ENCODE peak calls at places on chromosomes 1 and 21, in seven cellular contexts. K is H9, F is mesendoderm, J is neuronal stem cell, Y is H1, Z is mesenchymal stem cell, M is trophoblast cell. G is an unnamed sample.
A peak's percentile ranks its signal among the peaks of the same experiment; 100 is the strongest.

GRCh38 chr1:155287987-155288543 is 10.8 kb downstream of the HCN3 start:
- DNase-seq in Y (no peak), M (no peak), F (no peak), J (no peak), Z (no peak), K (no peak), G (no peak)

GRCh38 chr21:36429672-36430546 is 44.7 kb downstream of the CHAF1B start:
- DNase-seq in K (peak; percentile 75), F (peak; percentile 95), Y (peak; percentile 54), J (peak; percentile 56), M (peak; percentile 100), Z (peak; percentile 99), G (peak; percentile 100)

GRCh38 chr1:156964431-156964830 is 44.0 kb downstream of the LRRC71 start:
- DNase-seq in J (no peak), K (no peak), Y (no peak), F (no peak), M (no peak), Z (no peak), G (peak; percentile 38)

GRCh38 chr1:114428083-114428754 is 82.8 kb downstream of the TRIM33 start:
- DNase-seq in J (no peak), Y (no peak), M (no peak), K (no peak), Z (peak; percentile 37), F (peak; percentile 8), G (peak; percentile 37)

GRCh38 chr1:51070640-51071039 is 31.4 kb upstream of the C1orf185 start:
- DNase-seq in M (no peak), F (no peak), J (no peak), Z (no peak), Y (no peak), K (no peak), G (peak; percentile 72)

GRCh38 chr1:47593598-47594285 is 155.9 kb downstream of the FOXD2 start:
- DNase-seq in Z (no peak), J (no peak), K (no peak), F (no peak), Y (no peak), M (no peak), G (no peak)

GRCh38 chr1:92583821-92584760 is 97.4 kb upstream of the GFI1 start:
- DNase-seq in J (no peak), Y (no peak), M (no peak), F (no peak), K (no peak), Z (peak; percentile 70), G (peak; percentile 82)

GRCh38 chr1:147463022-147463421 is 78.3 kb upstream of the BCL9 start:
- DNase-seq in Y (no peak), K (no peak), Z (no peak), M (no peak), J (no peak), F (no peak), G (no peak)

GRCh38 chr1:201279313-201279712 is 4.0 kb upstream of the PKP1 start:
- DNase-seq in Z (no peak), K (no peak), M (no peak), J (no peak), F (no peak), Y (no peak), G (peak; percentile 46)

GRCh38 chr1:3015269-3015635 is 6.0 kb upstream of the ACTRT2 start:
- DNase-seq in J (no peak), K (no peak), Z (no peak), M (no peak), F (no peak), Y (no peak), G (no peak)
- H2BK120ac ChIP-seq in J (no peak overlapping the region), K (no peak overlapping the region), Z (no peak overlapping the region), M (no peak overlapping the region), F (no peak overlapping the region), Y (no peak overlapping the region), G (no peak overlapping the region)

GRCh38 chr1:22889213-22889827 is 83.3 kb downstream of the LACTBL1 start:
- DNase-seq in M (no peak), J (no peak), Y (no peak), K (no peak), Z (peak; percentile 54), F (peak; percentile 25), G (peak; percentile 51)
- H2BK120ac ChIP-seq in M (no peak overlapping the region), J (no peak overlapping the region), Y (no peak overlapping the region), K (no peak overlapping the region), Z (no peak overlapping the region), F (no peak overlapping the region), G (no peak overlapping the region)

GRCh38 chr1:187465441-187465840 is 636.7 kb downstream of the PLA2G4A start:
- DNase-seq in K (no peak), M (no peak), F (no peak), Y (no peak), Z (no peak), J (no peak), G (no peak)
- H2BK120ac ChIP-seq in K (no peak overlapping the region), M (no peak overlapping the region), F (no peak overlapping the region), Y (no peak overlapping the region), Z (no peak overlapping the region), J (no peak overlapping the region), G (no peak overlapping the region)

GRCh38 chr1:226226601-226227000 is 3.1 kb downstream of the MIXL1 start:
- DNase-seq in K (no peak), Y (no peak), J (no peak), M (no peak), Z (no peak), F (no peak), G (no peak)

GRCh38 chr1:226222686-226223085 is 778 bp upstream of the MIXL1 start:
- DNase-seq in K (no peak), Y (no peak), M (no peak), J (no peak), Z (no peak), F (no peak), G (no peak)

GRCh38 chr1:226220473-226221189 is 2.8 kb upstream of the MIXL1 start:
- DNase-seq in F (peak; percentile 85), K (no peak), Z (no peak), Y (no peak), J (no peak), M (no peak), G (no peak)

GRCh38 chr1:226223157-226223785 is at the start of gene MIXL1:
- DNase-seq in J (no peak), K (peak; percentile 66), Z (peak; percentile 23), Y (no peak), F (peak; percentile 95), M (no peak), G (no peak)

GRCh38 chr1:226223786-226224244 is 351 bp downstream of the MIXL1 start:
- DNase-seq in Z (peak; percentile 17), Y (no peak), M (no peak), J (peak; percentile 38), K (peak; percentile 64), F (peak; percentile 57), G (no peak)
- H2BK120ac ChIP-seq in Z (no peak overlapping the region), Y (no peak overlapping the region), M (peak overlapping the region; percentile 55), J (no peak overlapping the region), K (no peak overlapping the region), F (no peak overlapping the region), G (no peak overlapping the region)

GRCh38 chr1:46110521-46110920 is 21.9 kb downstream of the PIK3R3 start:
- DNase-seq in K (no peak), Z (peak; percentile 16), Y (no peak), F (no peak), M (no peak), J (no peak), G (no peak)
- H2BK120ac ChIP-seq in K (no peak overlapping the region), Z (no peak overlapping the region), Y (no peak overlapping the region), F (no peak overlapping the region), M (no peak overlapping the region), J (no peak overlapping the region), G (no peak overlapping the region)

GRCh38 chr1:225508538-225509375 is 80.9 kb upstream of the LBR start:
- DNase-seq in Y (peak; percentile 29), J (peak; percentile 63), F (peak; percentile 92), K (no peak), M (peak; percentile 62), Z (peak; percentile 98), G (peak; percentile 99)
- H2BK120ac ChIP-seq in Y (no peak overlapping the region), J (no peak overlapping the region), F (no peak overlapping the region), K (no peak overlapping the region), M (no peak overlapping the region), Z (no peak overlapping the region), G (peak overlapping the region; percentile 80)

GRCh38 chr1:20278692-20279130 is 12.0 kb upstream of the VWA5B1 start:
- DNase-seq in K (peak; percentile 66), Z (no peak), J (peak; percentile 36), F (peak; percentile 88), M (no peak), Y (no peak), G (no peak)
- H2BK120ac ChIP-seq in K (no peak overlapping the region), Z (no peak overlapping the region), J (no peak overlapping the region), F (no peak overlapping the region), M (no peak overlapping the region), Y (no peak overlapping the region), G (no peak overlapping the region)

DNA sequence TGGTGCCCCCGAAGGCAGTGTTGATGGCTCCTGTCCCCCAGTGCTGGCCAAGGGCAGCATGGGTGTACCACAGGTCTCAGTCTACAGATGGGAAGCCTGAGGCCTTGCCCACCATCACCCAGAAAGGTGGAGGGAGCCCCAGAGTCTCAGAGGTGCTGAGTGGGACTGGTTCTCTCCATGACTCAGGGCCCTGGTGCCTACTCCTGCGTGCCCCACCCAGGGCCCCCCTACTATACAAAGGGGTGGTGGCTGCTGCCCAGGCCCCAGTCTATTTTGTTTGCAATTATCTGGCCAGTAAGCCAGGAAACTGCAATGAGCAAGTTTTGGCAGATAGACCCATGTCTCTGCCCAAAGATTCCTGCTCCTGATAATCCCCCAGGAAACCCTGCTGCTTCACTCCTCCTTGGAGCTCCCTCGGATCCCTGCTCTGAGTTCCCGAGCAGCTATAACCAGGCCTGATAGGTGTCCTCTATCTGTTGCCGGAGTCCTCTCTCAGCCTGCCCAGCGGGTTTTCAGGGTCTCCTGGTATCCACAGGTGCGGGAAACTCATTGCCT is 41.7 kb downstream of the EDN2 start:
- DNase-seq in J (no peak), Z (no peak), Y (no peak), M (no peak), K (no peak), F (peak; percentile 44), G (no peak)
- H2BK120ac ChIP-seq in J (no peak overlapping the region), Z (no peak overlapping the region), Y (no peak overlapping the region), M (peak overlapping the region; percentile 55), K (no peak overlapping the region), F (no peak overlapping the region), G (no peak overlapping the region)

GRCh38 chr21:45263534-45263933 is 24.2 kb downstream of the POFUT2 start:
- DNase-seq in Y (no peak), J (no peak), K (peak; percentile 14), Z (no peak), F (no peak), M (no peak), G (no peak)
- H2BK120ac ChIP-seq in Y (no peak overlapping the region), J (no peak overlapping the region), K (no peak overlapping the region), Z (no peak overlapping the region), F (no peak overlapping the region), M (no peak overlapping the region), G (no peak overlapping the region)

DNA sequence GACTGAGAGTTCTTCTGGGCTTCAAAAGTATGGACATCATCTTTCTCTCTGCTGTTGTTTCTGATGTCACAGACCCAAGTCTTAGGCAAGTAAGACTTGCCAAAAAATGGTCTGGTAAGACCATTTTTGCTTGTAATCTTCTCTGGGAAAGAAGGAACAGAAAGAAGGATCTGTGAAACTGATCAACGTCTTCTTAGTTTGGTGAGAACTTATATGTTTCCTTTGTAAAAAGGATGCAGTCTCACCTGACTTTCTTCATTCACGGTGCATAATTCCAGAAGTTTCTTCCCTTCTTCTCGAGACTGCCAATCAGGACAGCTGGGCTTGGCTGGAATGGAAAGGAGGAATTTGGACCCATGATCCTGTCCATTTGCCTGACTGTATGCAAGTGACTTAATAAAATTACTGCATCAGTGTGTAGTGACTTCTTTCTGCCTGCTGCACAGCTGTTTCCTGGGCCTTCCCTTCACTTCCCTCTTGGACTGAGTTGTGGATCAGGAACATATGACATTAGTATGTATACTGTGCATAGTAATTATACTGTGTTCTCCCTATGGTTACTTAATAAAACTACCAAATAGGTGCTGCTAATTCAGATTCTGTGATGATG is 7.5 kb upstream of the DENND1B start:
- DNase-seq in Z (peak; percentile 17), J (no peak), F (no peak), Y (no peak), M (no peak), K (no peak), G (no peak)
- H2BK120ac ChIP-seq in Z (no peak overlapping the region), J (no peak overlapping the region), F (no peak overlapping the region), Y (no peak overlapping the region), M (no peak overlapping the region), K (no peak overlapping the region), G (peak overlapping the region; percentile 94)

G was measured in IMR-90.